ENCODE peak calls at places on chromosomes 11 and 22, in eight cellular contexts. R is ascending aorta, C is suprapubic skin, G is foreskin fibroblast, H is HCT116, Y is heart left ventricle, M is choroid plexus epithelial cell, B is fibroblast of pulmonary artery. N is an unnamed sample.

GRCh38 chr11:65108469-65109123 is 3.1 kb upstream of the TM7SF2 start:
- DNase-seq in R (no peak), C (no peak), G (no peak), H (no peak), Y (no peak), M (no peak), B (no peak), N (no peak)

GRCh38 chr11:32586576-32587190 is 3.1 kb downstream of the EIF3M start:
- DNase-seq in R (no peak), C (no peak), G (no peak), H (peak; percentile 29), Y (no peak), M (peak; percentile 55), B (peak; percentile 55), N (no peak)

GRCh38 chr11:87142594-87142993 is 104.9 kb downstream of the TMEM135 start:
- DNase-seq in R (no peak), C (no peak), G (no peak), H (no peak), Y (no peak), M (no peak), B (no peak), N (no peak)

GRCh38 chr11:113862430-113862829 is 12.9 kb downstream of the USP28 start:
- DNase-seq in R (no peak), C (no peak), G (peak; percentile 13), H (no peak), Y (no peak), M (peak; percentile 68), B (peak; percentile 25), N (no peak)

GRCh38 chr11:77130763-77131513 is 2.9 kb downstream of the MYO7A start:
- DNase-seq in R (no peak), C (no peak), G (no peak), H (no peak), Y (peak; percentile 73), M (peak; percentile 57), B (peak; percentile 50), N (no peak)

GRCh38 chr11:6351782-6352181 is 31.5 kb upstream of the CAVIN3 start:
- DNase-seq in R (no peak), C (no peak), G (no peak), H (no peak), Y (no peak), M (no peak), B (no peak), N (no peak)

GRCh38 chr11:85825590-85825989 is 14.6 kb upstream of the SYTL2 start:
- DNase-seq in R (no peak), C (no peak), G (no peak), H (no peak), Y (no peak), M (no peak), B (no peak), N (no peak)

GRCh38 chr22:42648368-42649260 is 578 bp downstream of the CYB5R3 start:
- DNase-seq in R (peak; percentile 78), C (no peak), G (no peak), H (no peak), Y (peak; percentile 78), M (peak; percentile 31), B (peak; percentile 23), N (no peak)

GRCh38 chr11:122696662-122697061 is 41.1 kb downstream of the UBASH3B start:
- DNase-seq in R (no peak), C (no peak), G (no peak), H (no peak), Y (no peak), M (no peak), B (no peak), N (no peak)

GRCh38 chr11:78080818-78081495 is 1.3 kb upstream of the NDUFC2 start:
- DNase-seq in R (no peak), C (no peak), G (no peak), H (no peak), Y (no peak), M (peak; percentile 47), B (peak; percentile 80), N (no peak)

GRCh38 chr11:12725863-12726666 is 51.8 kb downstream of the TEAD1 start:
- DNase-seq in R (no peak), C (no peak), G (no peak), H (peak; percentile 48), Y (no peak), M (peak; percentile 54), B (peak; percentile 59), N (no peak)

GRCh38 chr22:45483319-45483718 is 19.4 kb upstream of the FBLN1 start:
- DNase-seq in R (no peak), C (no peak), G (no peak), H (no peak), Y (no peak), M (no peak), B (no peak), N (no peak)

GRCh38 chr11:72924568-72925190 is 110.5 kb downstream of the ATG16L2 start:
- DNase-seq in R (no peak), C (no peak), G (no peak), H (peak; percentile 8), Y (no peak), M (peak; percentile 80), B (peak; percentile 76), N (no peak)

GRCh38 chr22:37905534-37906363 is at the start of gene MICALL1:
- DNase-seq in R (peak; percentile 84), C (no peak), G (peak; percentile 83), H (no peak), Y (peak; percentile 74), M (peak; percentile 73), B (peak; percentile 70), N (no peak)

GRCh38 chr11:65954771-65955170 is 6.8 kb upstream of the SART1 start:
- DNase-seq in R (no peak), C (no peak), G (no peak), H (no peak), Y (no peak), M (no peak), B (no peak), N (no peak)

GRCh38 chr22:18156878-18157713 is 7.1 kb downstream of the USP18 start:
- DNase-seq in R (peak; percentile 86), C (no peak), G (peak; percentile 84), H (peak; percentile 33), Y (peak; percentile 74), M (peak; percentile 90), B (peak; percentile 92), N (peak; percentile 84)

GRCh38 chr22:29308148-29308790 is 1.8 kb downstream of the GAS2L1 start:
- DNase-seq in R (no peak), C (no peak), G (no peak), H (no peak), Y (peak; percentile 52), M (no peak), B (no peak), N (no peak)

DNA sequence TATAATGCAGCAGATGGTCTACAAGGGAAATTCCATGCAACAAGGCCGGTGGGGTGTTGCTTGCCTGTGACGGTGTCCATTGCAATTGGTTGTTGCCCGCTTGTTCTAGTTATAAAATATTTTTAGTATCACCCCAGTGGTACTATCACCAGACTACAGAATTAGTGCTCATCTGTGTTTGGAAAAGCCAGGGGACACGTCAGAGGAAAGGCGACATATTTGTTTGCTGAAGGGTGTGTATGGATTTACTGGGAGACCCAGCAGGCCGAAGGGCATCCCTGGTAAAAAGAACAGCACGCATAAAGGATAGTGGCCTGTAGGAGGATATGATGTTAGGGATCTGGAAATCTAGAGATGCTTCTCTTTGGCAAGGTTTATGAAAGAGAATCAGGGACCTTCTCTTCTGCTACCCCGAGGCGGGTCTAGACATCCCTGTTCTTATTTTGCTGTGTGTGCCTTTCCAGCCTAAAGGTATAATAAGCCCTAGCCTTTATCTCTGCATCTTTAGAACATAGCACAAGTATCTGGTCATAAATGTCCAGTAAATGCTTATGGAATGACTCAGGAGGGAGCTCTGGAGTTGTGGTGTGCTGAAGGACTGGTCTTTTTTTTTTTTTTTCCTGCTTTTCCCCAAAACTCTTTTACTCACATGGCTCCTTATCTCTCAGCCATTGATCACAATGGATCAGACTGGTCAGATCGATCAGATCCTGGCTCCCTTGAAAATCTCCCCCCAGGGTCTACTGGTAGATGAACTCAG is 90.9 kb downstream of the LDLRAD3 start:
- DNase-seq in R (no peak), C (no peak), G (peak; percentile 73), H (no peak), Y (no peak), M (peak; percentile 86), B (peak; percentile 78), N (peak; percentile 73)
- TF ChIP-seq CTCF in R (no peak), C (no peak), G (no peak), H (no peak), Y (no peak), M (peak; percentile 7), B (no peak), N (no peak)

GRCh38 chr11:108666373-108666772 is 1.5 kb downstream of the DDX10 start:
- DNase-seq in R (no peak), C (no peak), G (no peak), H (no peak), Y (no peak), M (no peak), B (no peak), N (no peak)
- H3K4me3 ChIP-seq in R (peak overlapping the region; percentile 63), C (peak overlapping the region; percentile 87), G (no peak overlapping the region), H (no peak overlapping the region), Y (no peak overlapping the region), M (no peak overlapping the region), B (no peak overlapping the region), N (peak overlapping the region; percentile 65)

DNA sequence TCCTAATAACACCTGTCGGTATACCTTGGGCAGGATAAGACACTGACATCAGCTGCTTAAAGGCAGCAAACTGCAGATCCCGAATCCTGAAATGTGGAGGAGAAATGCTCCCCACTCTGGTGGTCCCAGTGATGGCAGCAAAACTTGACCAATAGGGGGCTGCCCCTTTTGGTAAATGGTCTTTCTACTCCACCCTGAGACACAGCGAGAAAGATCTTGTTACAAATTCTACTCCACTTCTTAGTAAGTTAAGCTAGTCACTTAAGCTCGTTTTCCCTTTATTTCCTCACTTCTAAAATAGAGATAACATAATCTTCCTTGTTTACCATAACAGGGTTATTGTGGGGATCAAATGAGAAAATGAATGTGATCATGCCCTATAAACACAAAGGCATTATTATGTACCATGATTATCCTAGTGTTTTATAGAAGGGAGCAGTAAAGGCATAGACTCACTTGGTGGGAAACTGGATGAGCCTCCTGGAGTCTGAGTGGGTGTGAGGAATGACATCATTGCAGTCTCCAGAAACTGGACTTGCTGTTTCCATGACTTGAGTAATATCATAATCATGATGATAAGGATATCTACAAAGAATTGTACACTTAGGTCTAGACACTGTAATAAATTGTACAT is 50.9 kb downstream of the ENDOD1 start:
- DNase-seq in R (no peak), C (no peak), G (no peak), H (no peak), Y (no peak), M (peak; percentile 67), B (peak; percentile 72), N (no peak)
- TF ChIP-seq CTCF in R (no peak), C (no peak), G (no peak), H (no peak), Y (no peak), M (no peak), B (no peak), N (no peak)

GRCh38 chr11:102453286-102453797 is 777 bp upstream of the TMEM123 start:
- DNase-seq in R (peak; percentile 66), C (no peak), G (no peak), H (no peak), Y (no peak), M (no peak), B (no peak), N (no peak)
- H3K4me3 ChIP-seq in R (peak overlapping the region; percentile 93), C (peak overlapping the region; percentile 91), G (peak overlapping the region; percentile 88), H (peak overlapping the region; percentile 95), Y (peak overlapping the region; percentile 77), M (peak overlapping the region; percentile 85), B (peak overlapping the region; percentile 79), N (peak overlapping the region; percentile 86)